ENCODE peak calls at places on chromosome 20, in seven cellular contexts. One of them, this sample, is unnamed.

GRCh38 chr20:14148042-14148441 is 152.7 kb downstream of the MACROD2 start:
- DNase-seq in HT1080: peak; percentile 3
- DNase-seq in WTC11: no peak
- DNase-seq in hippocampal formation: no peak
- DNase-seq in NCI-H1694 treated with DMSO at 0.1 percent for 48 hours: no peak
- DNase-seq in amniotic stem cell: no peak
- DNase-seq in testis: no peak
- DNase-seq in this sample: no peak

GRCh38 chr20:35791823-35792222 is 20.0 kb downstream of the PHF20 start:
- DNase-seq in hippocampal formation: no peak
- DNase-seq in NCI-H1694 treated with DMSO at 0.1 percent for 48 hours: no peak
- DNase-seq in amniotic stem cell: peak; percentile 77
- DNase-seq in WTC11: no peak
- DNase-seq in HT1080: no peak
- DNase-seq in testis: no peak
- DNase-seq in this sample: peak; percentile 43

GRCh38 chr20:19966840-19967239 is 50.3 kb upstream of the NAA20 start:
- DNase-seq in NCI-H1694 treated with DMSO at 0.1 percent for 48 hours: no peak
- DNase-seq in WTC11: no peak
- DNase-seq in amniotic stem cell: no peak
- DNase-seq in hippocampal formation: no peak
- DNase-seq in HT1080: no peak
- DNase-seq in testis: no peak
- DNase-seq in this sample: no peak

GRCh38 chr20:47247972-47248371 is 108.5 kb downstream of the ZMYND8 start:
- DNase-seq in testis: no peak
- DNase-seq in hippocampal formation: no peak
- DNase-seq in WTC11: no peak
- DNase-seq in NCI-H1694 treated with DMSO at 0.1 percent for 48 hours: no peak
- DNase-seq in HT1080: no peak
- DNase-seq in amniotic stem cell: no peak
- DNase-seq in this sample: no peak

GRCh38 chr20:63180541-63181185 is 35.3 kb downstream of the YTHDF1 start:
- DNase-seq in amniotic stem cell: no peak
- DNase-seq in HT1080: no peak
- DNase-seq in WTC11: no peak
- DNase-seq in testis: no peak
- DNase-seq in NCI-H1694 treated with DMSO at 0.1 percent for 48 hours: no peak
- DNase-seq in hippocampal formation: no peak
- DNase-seq in this sample: no peak

GRCh38 chr20:58698741-58699141 is 6.1 kb downstream of the NPEPL1 start:
- DNase-seq in HT1080: no peak
- DNase-seq in testis: peak; percentile 67
- DNase-seq in hippocampal formation: no peak
- DNase-seq in NCI-H1694 treated with DMSO at 0.1 percent for 48 hours: no peak
- DNase-seq in WTC11: peak; percentile 6
- DNase-seq in amniotic stem cell: no peak
- DNase-seq in this sample: no peak

GRCh38 chr20:58893355-58894151 is 41.0 kb downstream of the GNAS start:
- DNase-seq in NCI-H1694 treated with DMSO at 0.1 percent for 48 hours: no peak
- DNase-seq in amniotic stem cell: peak; percentile 14
- DNase-seq in testis: no peak
- DNase-seq in WTC11: no peak
- DNase-seq in hippocampal formation: no peak
- DNase-seq in HT1080: no peak
- DNase-seq in this sample: peak; percentile 21

GRCh38 chr20:21994203-21994602 is 288.7 kb downstream of the PAX1 start:
- DNase-seq in hippocampal formation: no peak
- DNase-seq in WTC11: no peak
- DNase-seq in testis: no peak
- DNase-seq in HT1080: no peak
- DNase-seq in amniotic stem cell: no peak
- DNase-seq in NCI-H1694 treated with DMSO at 0.1 percent for 48 hours: no peak
- DNase-seq in this sample: no peak

GRCh38 chr20:60627751-60628565 is 624.1 kb upstream of the CDH4 start:
- DNase-seq in testis: no peak
- DNase-seq in hippocampal formation: no peak
- DNase-seq in WTC11: no peak
- DNase-seq in amniotic stem cell: no peak
- DNase-seq in NCI-H1694 treated with DMSO at 0.1 percent for 48 hours: no peak
- DNase-seq in HT1080: no peak
- DNase-seq in this sample: no peak

GRCh38 chr20:43917380-43917779 is 2.7 kb downstream of the TOX2 start:
- DNase-seq in WTC11: no peak
- DNase-seq in testis: peak; percentile 25
- DNase-seq in amniotic stem cell: no peak
- DNase-seq in NCI-H1694 treated with DMSO at 0.1 percent for 48 hours: no peak
- DNase-seq in hippocampal formation: no peak
- DNase-seq in HT1080: no peak
- DNase-seq in this sample: no peak

GRCh38 chr20:3658019-3658707 is 5.0 kb downstream of the GFRA4 start:
- DNase-seq in NCI-H1694 treated with DMSO at 0.1 percent for 48 hours: no peak
- DNase-seq in HT1080: no peak
- DNase-seq in WTC11: no peak
- DNase-seq in testis: no peak
- DNase-seq in amniotic stem cell: no peak
- DNase-seq in hippocampal formation: no peak
- DNase-seq in this sample: no peak

GRCh38 chr20:10239954-10240353 is 21.3 kb downstream of the SNAP25 start:
- DNase-seq in HT1080: peak; percentile 60
- DNase-seq in testis: no peak
- DNase-seq in NCI-H1694 treated with DMSO at 0.1 percent for 48 hours: no peak
- DNase-seq in WTC11: no peak
- DNase-seq in hippocampal formation: no peak
- DNase-seq in amniotic stem cell: no peak
- DNase-seq in this sample: peak; percentile 50

GRCh38 chr20:13029687-13030510 is 21.1 kb downstream of the SPTLC3 start:
- DNase-seq in hippocampal formation: no peak
- DNase-seq in testis: no peak
- DNase-seq in NCI-H1694 treated with DMSO at 0.1 percent for 48 hours: no peak
- DNase-seq in WTC11: no peak
- DNase-seq in HT1080: peak; percentile 98
- DNase-seq in amniotic stem cell: peak; percentile 70
- DNase-seq in this sample: peak; percentile 95

GRCh38 chr20:11845311-11845710 is 72.4 kb upstream of the BTBD3 start:
- DNase-seq in amniotic stem cell: no peak
- DNase-seq in WTC11: no peak
- DNase-seq in NCI-H1694 treated with DMSO at 0.1 percent for 48 hours: no peak
- DNase-seq in testis: no peak
- DNase-seq in hippocampal formation: no peak
- DNase-seq in HT1080: no peak
- DNase-seq in this sample: no peak

GRCh38 chr20:31717478-31717946 is 5.2 kb downstream of the BCL2L1 start:
- DNase-seq in WTC11: no peak
- DNase-seq in amniotic stem cell: no peak
- DNase-seq in HT1080: no peak
- DNase-seq in hippocampal formation: no peak
- DNase-seq in NCI-H1694 treated with DMSO at 0.1 percent for 48 hours: no peak
- DNase-seq in testis: no peak
- DNase-seq in this sample: no peak

GRCh38 chr20:11387189-11387754 is 530.4 kb upstream of the BTBD3 start:
- DNase-seq in testis: no peak
- DNase-seq in NCI-H1694 treated with DMSO at 0.1 percent for 48 hours: no peak
- DNase-seq in hippocampal formation: no peak
- DNase-seq in WTC11: no peak
- DNase-seq in amniotic stem cell: no peak
- DNase-seq in HT1080: peak; percentile 97
- DNase-seq in this sample: peak; percentile 97

GRCh38 chr20:59772931-59773913 is 160.2 kb downstream of the SYCP2 start:
- DNase-seq in testis: no peak
- DNase-seq in HT1080: no peak
- DNase-seq in NCI-H1694 treated with DMSO at 0.1 percent for 48 hours: no peak
- DNase-seq in WTC11: no peak
- DNase-seq in amniotic stem cell: no peak
- DNase-seq in hippocampal formation: no peak
- DNase-seq in this sample: no peak

GRCh38 chr20:50460608-50461268 is 49.4 kb upstream of the PTPN1 start:
- DNase-seq in hippocampal formation: no peak
- DNase-seq in amniotic stem cell: peak; percentile 40
- DNase-seq in NCI-H1694 treated with DMSO at 0.1 percent for 48 hours: peak; percentile 18
- DNase-seq in testis: peak; percentile 92
- DNase-seq in HT1080: peak; percentile 83
- DNase-seq in WTC11: peak; percentile 96
- DNase-seq in this sample: peak; percentile 73

GRCh38 chr20:20017852-20018245 is 687 bp downstream of the NAA20 start:
- DNase-seq in HT1080: no peak
- DNase-seq in NCI-H1694 treated with DMSO at 0.1 percent for 48 hours: no peak
- DNase-seq in WTC11: no peak
- DNase-seq in testis: no peak
- DNase-seq in hippocampal formation: no peak
- DNase-seq in amniotic stem cell: no peak
- DNase-seq in this sample: peak; percentile 36

GRCh38 chr20:4068708-4069107 is 53.4 kb upstream of the RNF24 start:
- DNase-seq in HT1080: no peak
- DNase-seq in amniotic stem cell: no peak
- DNase-seq in WTC11: no peak
- DNase-seq in NCI-H1694 treated with DMSO at 0.1 percent for 48 hours: no peak
- DNase-seq in testis: no peak
- DNase-seq in hippocampal formation: no peak
- DNase-seq in this sample: peak; percentile 57

GRCh38 chr20:4038047-4038459 is 22.7 kb upstream of the RNF24 start:
- DNase-seq in NCI-H1694 treated with DMSO at 0.1 percent for 48 hours: no peak
- DNase-seq in testis: peak; percentile 63
- DNase-seq in hippocampal formation: no peak
- DNase-seq in amniotic stem cell: no peak
- DNase-seq in HT1080: peak; percentile 54
- DNase-seq in WTC11: peak; percentile 47
- DNase-seq in this sample: peak; percentile 75

GRCh38 chr20:38987777-38988176 is 25.6 kb downstream of the DHX35 start:
- DNase-seq in testis: no peak
- DNase-seq in HT1080: no peak
- DNase-seq in NCI-H1694 treated with DMSO at 0.1 percent for 48 hours: no peak
- DNase-seq in hippocampal formation: no peak
- DNase-seq in WTC11: no peak
- DNase-seq in amniotic stem cell: no peak
- DNase-seq in this sample: no peak

GRCh38 chr20:32820698-32821378 is 1.1 kb downstream of the MAPRE1 start:
- DNase-seq in WTC11: no peak
- DNase-seq in NCI-H1694 treated with DMSO at 0.1 percent for 48 hours: no peak
- DNase-seq in amniotic stem cell: no peak
- DNase-seq in hippocampal formation: no peak
- DNase-seq in HT1080: no peak
- DNase-seq in testis: no peak
- DNase-seq in this sample: no peak

GRCh38 chr20:57653910-57654309 is 33.7 kb upstream of the ZBP1 start:
- DNase-seq in HT1080: no peak
- DNase-seq in amniotic stem cell: no peak
- DNase-seq in NCI-H1694 treated with DMSO at 0.1 percent for 48 hours: peak; percentile 26
- DNase-seq in WTC11: no peak
- DNase-seq in testis: no peak
- DNase-seq in hippocampal formation: no peak
- DNase-seq in this sample: no peak

GRCh38 chr20:37349517-37350491 is 3.9 kb downstream of the SRC start:
- DNase-seq in testis: no peak
- DNase-seq in WTC11: no peak
- DNase-seq in HT1080: no peak
- DNase-seq in hippocampal formation: no peak
- DNase-seq in amniotic stem cell: no peak
- DNase-seq in NCI-H1694 treated with DMSO at 0.1 percent for 48 hours: no peak
- DNase-seq in this sample: no peak

GRCh38 chr20:62235001-62235776 is 3.1 kb upstream of the OSBPL2 start:
- DNase-seq in HT1080: no peak
- DNase-seq in amniotic stem cell: no peak
- DNase-seq in NCI-H1694 treated with DMSO at 0.1 percent for 48 hours: no peak
- DNase-seq in testis: no peak
- DNase-seq in WTC11: no peak
- DNase-seq in hippocampal formation: no peak
- DNase-seq in this sample: no peak

This sample was measured in mammary epithelial cell.